ENCODE peak calls at places on chromosomes 16 and 17, in six cellular contexts. W, Z, K, N, U and C are unnamed samples.

GRCh38 chr17:63545302-63545928 is 4.9 kb upstream of the DCAF7 start:
- DNase-seq in W (no peak), Z (no peak), K (no peak), N (peak; percentile 27), U (no peak), C (no peak)

GRCh38 chr16:25157476-25157875 is 45.9 kb downstream of the LCMT1 start:
- DNase-seq in W (no peak), Z (no peak), K (no peak), N (no peak), U (no peak), C (no peak)

GRCh38 chr16:13902677-13903076 is 17.3 kb upstream of the ERCC4 start:
- DNase-seq in W (no peak), Z (no peak), K (peak; percentile 80), N (peak; percentile 9), U (no peak), C (no peak)

GRCh38 chr16:55326261-55326802 is 2.3 kb downstream of the IRX6 start:
- DNase-seq in W (no peak), Z (no peak), K (no peak), N (no peak), U (no peak), C (no peak)

GRCh38 chr16:28494141-28494851 is at the start of gene APOBR:
- DNase-seq in W (peak; percentile 30), Z (peak; percentile 77), K (no peak), N (no peak), U (no peak), C (peak; percentile 17)

GRCh38 chr17:7852919-7853692 is 1.8 kb upstream of the TMEM88 start:
- DNase-seq in W (no peak), Z (no peak), K (no peak), N (no peak), U (no peak), C (no peak)

GRCh38 chr16:57697896-57698537 is 3.4 kb downstream of the DRC7 start:
- DNase-seq in W (no peak), Z (no peak), K (no peak), N (no peak), U (no peak), C (no peak)

GRCh38 chr17:39729280-39729851 is 966 bp downstream of the MIEN1 start:
- DNase-seq in W (no peak), Z (no peak), K (no peak), N (no peak), U (no peak), C (no peak)

GRCh38 chr17:60554377-60554788 is 28.3 kb upstream of the APPBP2 start:
- DNase-seq in W (no peak), Z (peak; percentile 45), K (peak; percentile 92), N (peak; percentile 44), U (peak; percentile 87), C (no peak)

GRCh38 chr17:28715217-28715616 is 2.5 kb downstream of the RAB34 start:
- DNase-seq in W (no peak), Z (no peak), K (no peak), N (no peak), U (no peak), C (no peak)

GRCh38 chr17:78806451-78806850 is 24.4 kb upstream of the CYTH1 start:
- DNase-seq in W (no peak), Z (peak; percentile 34), K (no peak), N (peak; percentile 20), U (no peak), C (no peak)

GRCh38 chr16:65621640-65622039 is 499.8 kb upstream of the CDH11 start:
- DNase-seq in W (peak; percentile 16), Z (no peak), K (no peak), N (peak; percentile 4), U (no peak), C (no peak)

GRCh38 chr16:85857406-85857805 is 41.6 kb upstream of the IRF8 start:
- DNase-seq in W (no peak), Z (no peak), K (no peak), N (no peak), U (no peak), C (no peak)

GRCh38 chr16:1066584-1067172 is 5.9 kb upstream of the SSTR5 start:
- DNase-seq in W (no peak), Z (no peak), K (no peak), N (no peak), U (no peak), C (no peak)

GRCh38 chr17:36705651-36706436 is 104.5 kb downstream of the MRM1 start:
- DNase-seq in W (no peak), Z (peak; percentile 38), K (peak; percentile 54), N (peak; percentile 44), U (no peak), C (peak; percentile 60)

GRCh38 chr16:31273187-31273586 is 13.4 kb downstream of the ITGAM start:
- DNase-seq in W (no peak), Z (no peak), K (no peak), N (no peak), U (no peak), C (no peak)
- TF ChIP-seq CTCF in W (no peak), Z (no peak), K (no peak), N (no peak), U (no peak), C (no peak)

GRCh38 chr17:2194778-2195417 is 108.7 kb downstream of the SMG6 start:
- DNase-seq in W (no peak), Z (no peak), K (no peak), N (no peak), U (no peak), C (no peak)

GRCh38 chr17:2191785-2192184 is 111.8 kb downstream of the SMG6 start:
- DNase-seq in W (no peak), Z (no peak), K (no peak), N (no peak), U (no peak), C (no peak)

GRCh38 chr17:2191227-2191626 is 112.4 kb downstream of the SMG6 start:
- DNase-seq in W (no peak), Z (no peak), K (no peak), N (no peak), U (no peak), C (no peak)

GRCh38 chr17:2190014-2190413 is 113.6 kb downstream of the SMG6 start:
- DNase-seq in W (no peak), Z (no peak), K (no peak), N (peak; percentile 53), U (no peak), C (no peak)

DNA sequence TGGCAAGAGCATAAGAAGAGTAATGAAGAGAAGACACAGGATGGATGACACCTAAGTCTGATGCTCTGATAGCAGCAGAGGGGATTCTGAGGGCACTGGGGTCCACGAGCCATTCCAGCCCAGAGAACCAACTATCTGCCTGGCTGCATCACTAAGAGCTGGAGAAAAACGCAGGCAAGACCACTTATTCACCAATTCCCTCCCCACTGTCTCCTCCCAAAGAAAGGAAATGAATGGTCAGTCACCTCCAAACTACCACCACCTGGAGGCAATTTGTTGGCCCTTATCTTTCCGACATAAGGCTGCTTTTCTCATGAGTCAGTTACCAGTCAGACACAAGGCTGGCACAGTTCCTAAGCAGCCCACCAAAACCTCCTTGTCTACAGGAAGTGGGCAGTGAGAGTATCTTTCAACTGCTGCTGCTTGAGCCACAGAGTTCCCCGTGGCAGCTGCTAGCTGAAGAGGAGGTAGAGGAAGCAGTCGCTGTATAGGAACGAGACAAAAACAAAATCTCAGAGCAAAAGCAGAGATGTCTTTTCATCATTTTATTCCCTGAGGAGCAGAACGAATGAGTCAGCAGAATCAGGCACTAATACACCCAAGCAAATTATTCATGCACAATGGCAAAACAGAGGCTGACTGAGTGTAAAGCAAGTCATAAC is 111.1 kb downstream of the SMG6 start:
- DNase-seq in W (no peak), Z (peak; percentile 37), K (peak; percentile 97), N (peak; percentile 88), U (peak; percentile 95), C (no peak)
- TF ChIP-seq CTCF in W (no peak), Z (no peak), K (no peak), N (no peak), U (no peak), C (no peak)

GRCh38 chr16:29973384-29974246 is at the start of gene TAOK2:
- DNase-seq in W (peak; percentile 99), Z (peak; percentile 99), K (peak; percentile 99), N (peak; percentile 95), U (peak; percentile 94), C (peak; percentile 100)

GRCh38 chr16:29975811-29976511 is 2.3 kb downstream of the TAOK2 start:
- DNase-seq in W (no peak), Z (no peak), K (no peak), N (peak; percentile 1), U (no peak), C (no peak)

GRCh38 chr16:29972992-29973383 is 680 bp upstream of the TAOK2 start:
- DNase-seq in W (no peak), Z (no peak), K (no peak), N (no peak), U (no peak), C (no peak)

GRCh38 chr16:29975134-29975538 is 1.5 kb downstream of the TAOK2 start:
- DNase-seq in W (no peak), Z (no peak), K (no peak), N (no peak), U (no peak), C (no peak)

GRCh38 chr16:29974291-29975133 is 844 bp downstream of the TAOK2 start:
- DNase-seq in W (no peak), Z (peak; percentile 33), K (peak; percentile 30), N (peak; percentile 4), U (no peak), C (peak; percentile 65)
- TF ChIP-seq CTCF in W (no peak), Z (no peak), K (no peak), N (no peak), U (no peak), C (no peak)

GRCh38 chr16:53740933-53741531 is 37.1 kb downstream of the FTO start:
- DNase-seq in W (no peak), Z (no peak), K (no peak), N (no peak), U (no peak), C (no peak)

GRCh38 chr16:53744449-53744848 is 40.5 kb downstream of the FTO start:
- DNase-seq in W (no peak), Z (no peak), K (no peak), N (peak; percentile 39), U (no peak), C (no peak)

GRCh38 chr16:53741546-53741945 is 37.6 kb downstream of the FTO start:
- DNase-seq in W (no peak), Z (no peak), K (no peak), N (peak; percentile 3), U (no peak), C (no peak)

GRCh38 chr16:53745126-53745525 is 41.2 kb downstream of the FTO start:
- DNase-seq in W (no peak), Z (peak; percentile 50), K (peak; percentile 78), N (peak; percentile 49), U (peak; percentile 43), C (no peak)

DNA sequence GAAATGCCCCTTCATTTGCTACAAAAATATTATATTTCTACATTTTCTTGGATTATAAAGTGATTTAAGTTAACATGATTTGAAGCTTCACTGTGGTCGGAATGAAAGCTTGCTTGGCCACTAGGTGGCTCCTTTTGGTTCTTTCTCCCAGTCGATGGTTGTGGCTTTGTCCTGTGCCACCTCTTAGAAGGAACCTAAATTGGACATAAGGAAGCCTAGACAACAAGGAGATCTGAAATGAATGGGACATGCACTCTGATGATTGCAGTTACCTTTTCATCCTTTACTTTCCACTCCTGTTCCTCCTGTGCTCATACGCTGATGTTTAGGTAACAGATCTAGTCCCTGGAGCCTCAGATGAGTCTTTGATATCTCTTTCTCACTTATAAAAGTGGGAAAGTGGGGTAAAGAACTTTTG is 39.2 kb downstream of the FTO start:
- DNase-seq in W (no peak), Z (peak; percentile 7), K (peak; percentile 65), N (peak; percentile 43), U (no peak), C (peak; percentile 8)
- TF ChIP-seq CTCF in W (peak; percentile 60), Z (peak; percentile 38), K (peak; percentile 73), N (peak; percentile 79), U (peak; percentile 60), C (peak; percentile 58)